ENCODE peak calls at places on chromosomes 11 and 22, in nine cellular contexts. J, O, Y, U, R, M, N, D and I are unnamed samples.

GRCh38 chr22:42214625-42215415 is 55.6 kb downstream of the TCF20 start:
- DNase-seq in J (peak), O (peak), Y (no peak), U (no peak), R (no peak), M (no peak), N (no peak), D (no peak), I (no peak)

GRCh38 chr22:42437488-42438292 is 5.5 kb upstream of the NFAM1 start:
- DNase-seq in J (peak), O (peak), Y (peak), U (no peak), R (peak), M (peak), N (peak), D (no peak), I (peak)

GRCh38 chr11:119236490-119236889 is 30.4 kb downstream of the CBL start:
- DNase-seq in J (no peak), O (no peak), Y (peak), U (no peak), R (no peak), M (no peak), N (no peak), D (no peak), I (no peak)

GRCh38 chr11:95524328-95525036 is 265.1 kb downstream of the FAM76B start:
- DNase-seq in J (no peak), O (no peak), Y (no peak), U (no peak), R (no peak), M (no peak), N (no peak), D (no peak), I (no peak)

GRCh38 chr11:121194731-121195596 is 93.9 kb downstream of the TECTA start:
- DNase-seq in J (no peak), O (no peak), Y (peak), U (no peak), R (peak), M (peak), N (peak), D (peak), I (no peak)

GRCh38 chr11:58864335-58864734 is 19.8 kb upstream of the GLYATL2 start:
- DNase-seq in J (no peak), O (no peak), Y (no peak), U (no peak), R (no peak), M (no peak), N (no peak), D (no peak), I (no peak)

GRCh38 chr22:50148991-50149721 is 21.4 kb upstream of the PANX2 start:
- DNase-seq in J (peak), O (no peak), Y (peak), U (no peak), R (peak), M (peak), N (peak), D (no peak), I (peak)

GRCh38 chr11:78069465-78069864 is 5.8 kb downstream of the THRSP start:
- DNase-seq in J (no peak), O (no peak), Y (no peak), U (no peak), R (no peak), M (no peak), N (no peak), D (no peak), I (no peak)

DNA sequence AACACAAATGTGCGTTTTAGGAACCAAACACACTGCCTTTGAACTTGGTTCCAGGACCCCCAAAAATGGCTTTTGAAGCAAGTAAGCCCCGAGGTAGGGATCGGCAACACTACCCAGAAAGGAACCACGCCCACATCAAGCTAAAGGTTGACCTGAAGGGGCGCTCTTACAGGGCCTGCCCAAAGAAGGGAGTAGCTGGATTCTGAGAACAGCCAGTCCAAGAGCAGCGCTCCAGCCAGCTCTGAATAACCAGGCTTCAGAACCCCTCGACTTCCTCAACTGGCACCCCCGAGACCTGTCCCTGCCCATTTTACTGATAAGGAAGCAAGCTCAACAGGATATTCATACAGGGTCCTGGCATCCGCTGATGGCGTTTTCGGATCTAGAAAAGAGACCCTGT is 18.9 kb upstream of the MOB2 start:
- DNase-seq in J (peak), O (peak), Y (no peak), U (no peak), R (no peak), M (no peak), N (no peak), D (no peak), I (no peak)
- TF ChIP-seq CTCF in J (no peak), O (no peak), Y (no peak), U (no peak), R (no peak), M (no peak), N (peak), D (no peak), I (no peak)

GRCh38 chr11:123196060-123196714 is 1.1 kb upstream of the CLMP start:
- DNase-seq in J (no peak), O (no peak), Y (no peak), U (no peak), R (no peak), M (no peak), N (no peak), D (no peak), I (no peak)
- H3K4me3 ChIP-seq in J (peak), O (peak), Y (peak), U (no peak), R (no peak), M (peak), N (no peak), D (peak), I (no peak)

GRCh38 chr22:39932918-39933649 is 27.1 kb upstream of the TMA7B start:
- DNase-seq in J (no peak), O (no peak), Y (peak), U (no peak), R (peak), M (peak), N (peak), D (no peak), I (peak)
- TF ChIP-seq CTCF in J (peak), O (no peak), Y (peak), U (peak), R (no peak), M (peak), N (peak), D (peak), I (peak)

DNA sequence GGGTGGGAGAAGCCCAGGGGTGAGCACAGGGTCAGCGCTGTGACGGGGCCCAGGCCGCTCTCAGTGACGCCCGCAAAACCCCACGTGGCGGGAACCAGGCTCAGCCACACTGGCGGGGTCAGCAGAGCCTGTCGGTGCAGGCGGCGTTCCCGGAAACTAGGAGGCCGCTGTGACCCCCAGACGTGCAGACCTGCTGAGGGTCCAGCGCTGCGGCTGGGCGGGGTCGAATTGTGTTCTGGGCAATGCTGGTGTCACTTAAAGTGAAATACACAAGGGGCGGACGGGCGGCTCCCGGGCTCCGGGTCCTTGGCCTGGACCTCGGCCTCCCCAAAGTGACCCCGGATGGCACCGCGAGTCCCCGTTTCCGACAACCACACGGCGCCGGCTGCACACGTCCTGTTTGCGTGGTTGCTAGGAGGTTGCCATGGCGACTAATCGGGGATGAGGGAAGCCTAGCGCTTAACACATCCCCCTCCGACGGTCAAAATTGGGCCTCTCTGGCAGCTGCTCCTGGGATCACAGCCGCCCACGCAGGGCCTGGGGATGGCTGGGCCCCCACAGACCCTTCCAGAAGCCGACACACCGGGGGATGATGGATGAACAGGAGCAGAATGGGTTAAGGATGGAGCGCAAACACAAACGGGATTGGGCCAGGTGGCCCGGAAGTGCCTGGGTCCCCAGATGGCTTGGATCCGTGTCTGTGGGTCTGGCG is 81.7 kb upstream of the PRR5 start:
- DNase-seq in J (peak), O (no peak), Y (peak), U (no peak), R (peak), M (peak), N (peak), D (no peak), I (no peak)
- H3K4me3 ChIP-seq in J (peak), O (no peak), Y (no peak), U (no peak), R (no peak), M (peak), N (no peak), D (no peak), I (no peak)

GRCh38 chr11:102291831-102292230 is 25.5 kb upstream of the BIRC3 start:
- DNase-seq in J (no peak), O (no peak), Y (no peak), U (no peak), R (no peak), M (no peak), N (no peak), D (no peak), I (no peak)
- TF ChIP-seq CTCF in J (no peak), O (no peak), Y (no peak), U (no peak), R (no peak), M (no peak), N (no peak), D (no peak), I (no peak)

GRCh38 chr22:36815558-36816337 is 1.1 kb downstream of the PVALB start:
- DNase-seq in J (no peak), O (no peak), Y (no peak), U (no peak), R (no peak), M (no peak), N (no peak), D (no peak), I (no peak)

GRCh38 chr22:36817429-36817783 is 571 bp upstream of the PVALB start:
- DNase-seq in J (no peak), O (no peak), Y (no peak), U (no peak), R (no peak), M (no peak), N (no peak), D (no peak), I (no peak)

GRCh38 chr22:36818010-36818642 is 1.3 kb upstream of the PVALB start:
- DNase-seq in J (no peak), O (no peak), Y (no peak), U (no peak), R (no peak), M (no peak), N (no peak), D (no peak), I (no peak)

GRCh38 chr22:36816338-36816634 is 549 bp downstream of the PVALB start:
- DNase-seq in J (no peak), O (no peak), Y (no peak), U (no peak), R (peak), M (no peak), N (no peak), D (no peak), I (no peak)

DNA sequence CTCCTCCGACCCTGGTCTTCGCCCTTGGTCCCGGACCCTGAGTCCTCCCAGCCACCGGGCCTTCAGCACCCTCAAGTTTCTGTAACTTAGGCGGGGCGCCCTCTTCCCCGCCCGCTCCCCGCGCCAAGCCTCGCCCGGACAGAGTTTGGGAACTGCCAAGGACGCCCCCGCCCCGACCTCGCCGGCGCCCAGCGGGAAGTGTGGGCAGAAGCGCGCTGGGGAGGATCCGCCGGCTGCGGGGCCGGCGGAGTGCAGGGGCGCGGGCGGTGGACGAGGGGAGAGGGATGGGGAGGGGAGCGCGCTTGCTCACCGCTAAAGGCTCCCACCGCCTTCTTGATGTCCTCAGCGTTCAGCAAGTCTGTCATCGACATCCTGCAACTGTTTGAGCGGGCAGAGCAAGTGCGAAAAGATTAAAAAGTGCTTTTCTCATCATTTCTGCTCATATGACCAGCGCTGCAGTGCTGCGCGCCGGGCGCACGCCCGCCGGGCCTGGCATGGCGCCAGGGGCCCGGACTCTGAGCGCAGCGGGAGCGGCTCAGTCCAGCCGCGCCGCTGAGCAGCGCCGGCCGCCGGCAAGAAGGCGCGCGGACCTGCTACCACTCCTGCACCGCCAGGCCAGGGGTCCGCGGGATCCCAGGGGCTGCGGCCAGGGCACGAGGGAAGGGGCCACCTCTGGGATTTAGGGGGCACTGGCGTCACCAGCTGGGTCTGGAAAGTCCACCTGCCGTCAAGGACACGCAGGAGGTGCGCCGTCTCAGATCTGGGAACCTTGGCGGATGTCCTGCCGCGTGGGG is at the start of gene PVALB:
- DNase-seq in J (peak), O (no peak), Y (peak), U (no peak), R (no peak), M (no peak), N (no peak), D (no peak), I (peak)
- H3K4me3 ChIP-seq in J (peak), O (peak), Y (no peak), U (no peak), R (peak), M (no peak), N (no peak), D (no peak), I (peak)

DNA sequence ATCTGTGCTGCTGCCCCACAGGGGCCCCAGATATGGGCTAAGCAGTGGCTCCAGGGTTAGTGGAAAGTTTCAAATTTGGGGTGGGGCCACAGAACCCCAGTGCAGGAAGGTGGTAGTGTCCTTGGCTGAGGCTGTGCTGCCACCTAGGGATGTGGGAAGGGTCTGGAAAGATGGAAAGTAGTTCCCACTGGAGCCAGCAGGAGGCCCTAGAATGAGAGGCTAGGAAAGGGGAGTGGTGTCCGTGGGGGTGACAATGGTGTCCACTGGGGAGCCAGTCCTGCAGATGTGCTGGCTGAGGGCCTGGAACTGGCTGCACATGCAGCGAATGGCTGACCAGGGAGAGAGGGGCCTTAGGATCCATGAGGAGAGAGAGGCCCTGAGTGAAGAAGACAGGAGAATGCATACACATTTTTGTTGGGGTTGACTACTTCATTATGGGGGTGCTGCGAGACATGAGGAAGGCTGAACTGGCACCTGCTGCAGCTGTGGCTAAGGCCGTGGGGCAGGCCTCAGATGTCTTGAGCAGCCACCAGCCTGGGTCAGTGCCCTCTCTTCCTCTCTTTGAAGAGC is 21.1 kb downstream of the RFPL3 start:
- DNase-seq in J (no peak), O (no peak), Y (peak), U (no peak), R (peak), M (no peak), N (peak), D (no peak), I (no peak)
- TF ChIP-seq CTCF in J (peak), O (no peak), Y (peak), U (peak), R (peak), M (no peak), N (peak), D (peak), I (no peak)